ENCODE peak calls at places on chromosomes 2 and 18, in seven cellular contexts. A is AG10803; Y is NCI-H446 treated with DMSO at 0.1 percent for 48 hours; C is iPS DF 19.7; D is stimulated activated CD8-positive, alpha-beta memory T cell treated with anti-CD3 and anti-CD28 coated beads, Interleukin-7, amount 100 ng/mL, for 24 hours; U is thoracic aorta; Q is GM12891. O is an unnamed sample.

GRCh38 chr2:189581354-189582139 is 961 bp upstream of the SLC40A1 start:
- DNase-seq in Q (no peak), U (no peak), Y (no peak), C (peak), A (no peak), D (no peak), O (no peak)

GRCh38 chr2:202720226-202720625 is 85.5 kb downstream of the FAM117B start:
- DNase-seq in A (no peak), Y (no peak), Q (no peak), U (no peak), D (no peak), C (no peak), O (no peak)

GRCh38 chr18:34730774-34731173 is 20.7 kb downstream of the DTNA start:
- DNase-seq in A (no peak), D (no peak), Y (no peak), Q (no peak), U (no peak), C (no peak), O (no peak)

GRCh38 chr2:47056374-47056773 is 98.7 kb downstream of the STPG4 start:
- DNase-seq in Q (no peak), U (no peak), A (peak), Y (no peak), D (no peak), C (no peak), O (no peak)

GRCh38 chr2:55045685-55046221 is 4.5 kb downstream of the RTN4 start:
- DNase-seq in U (no peak), D (no peak), C (no peak), A (no peak), Q (no peak), Y (no peak), O (no peak)

GRCh38 chr2:212520340-212520739 is 18.3 kb downstream of the ERBB4 start:
- DNase-seq in Q (no peak), A (peak), C (no peak), U (no peak), Y (peak), D (no peak), O (no peak)

GRCh38 chr18:72651033-72651432 is 106.9 kb upstream of the CBLN2 start:
- DNase-seq in A (no peak), D (no peak), Y (no peak), C (no peak), Q (no peak), U (no peak), O (no peak)

GRCh38 chr2:39696838-39697237 is 31.1 kb downstream of the TMEM178A start:
- DNase-seq in D (no peak), Q (no peak), Y (peak), U (no peak), C (no peak), A (peak), O (peak)

GRCh38 chr2:226742346-226742745 is 57.3 kb downstream of the IRS1 start:
- DNase-seq in U (no peak), A (peak), C (no peak), D (no peak), Y (peak), Q (no peak), O (no peak)

GRCh38 chr2:175366814-175367213 is 185.3 kb upstream of the ATP5MC3 start:
- DNase-seq in D (no peak), A (peak), Y (peak), C (no peak), Q (peak), U (no peak), O (peak)

GRCh38 chr2:172196768-172197322 is 94.1 kb upstream of the DLX2 start:
- DNase-seq in Q (no peak), C (no peak), U (no peak), Y (no peak), D (no peak), A (peak), O (no peak)

GRCh38 chr2:108583903-108584520 is 49.7 kb downstream of the LIMS1 start:
- DNase-seq in D (no peak), Q (no peak), U (no peak), C (no peak), Y (peak), A (peak), O (peak)

GRCh38 chr18:22499421-22499820 is 81.7 kb upstream of the CTAGE1 start:
- DNase-seq in Q (no peak), A (no peak), Y (no peak), C (no peak), D (no peak), U (no peak), O (no peak)

O was measured in dermis microvascular lymphatic vessel endothelial cell.